ENCODE peak calls at places on chromosomes 13 and 19, in ten cellular contexts. W is KBM-7; S is GM04504; U is stimulated activated CD8-positive, alpha-beta memory T cell treated with anti-CD3 and anti-CD28 coated beads, Interleukin-12 subunit alpha, Interleukin-12 subunit beta, amount 100 ng/mL, for 1 hour; L is activated T-cell treated with anti-CD3 and anti-CD28 coated beads for 24 hours; E is GM23248; G is smooth muscle cell of the brain vasculature; I is stimulated activated CD4-positive, alpha-beta T cell treated with anti-CD3 and anti-CD28 coated beads, TNF-alpha, amount 100 ng/mL, for 48 hours; P is lung; Q is fibroblast of lung. Z is an unnamed sample.
A peak's percentile ranks its signal among the peaks of the same experiment; 100 is the strongest.

GRCh38 chr13:35157143-35157755 is 215.2 kb downstream of the NBEA start:
- DNase-seq in W (peak; percentile 74), S (no peak), U (no peak), L (peak; percentile 2), E (peak; percentile 64), G (peak; percentile 40), I (no peak), P (peak; percentile 33), Q (peak; percentile 46), Z (peak; percentile 2)

GRCh38 chr19:33798701-33799111 is 2.0 kb downstream of the KCTD15 start:
- DNase-seq in W (no peak), S (no peak), U (no peak), L (no peak), E (no peak), G (no peak), I (no peak), P (no peak), Q (peak; percentile 57), Z (peak; percentile 61)

GRCh38 chr13:94263038-94263437 is 216.4 kb downstream of the DCT start:
- DNase-seq in W (no peak), S (no peak), U (no peak), L (no peak), E (no peak), G (no peak), I (no peak), P (no peak), Q (no peak), Z (no peak)

GRCh38 chr13:18947376-18947977 is 234.1 kb downstream of the TUBA3C start:
- DNase-seq in W (no peak), S (no peak), U (no peak), L (no peak), E (no peak), G (no peak), I (no peak), P (no peak), Q (no peak), Z (no peak)

GRCh38 chr19:16141043-16141442 is 2.4 kb upstream of the HSH2D start:
- DNase-seq in W (peak; percentile 73), S (no peak), U (no peak), L (no peak), E (no peak), G (no peak), I (no peak), P (no peak), Q (no peak), Z (no peak)

GRCh38 chr13:43054803-43055802 is 31.7 kb downstream of the DNAJC15 start:
- DNase-seq in W (no peak), S (no peak), U (no peak), L (no peak), E (peak; percentile 61), G (peak; percentile 36), I (no peak), P (no peak), Q (peak; percentile 87), Z (peak; percentile 41)

GRCh38 chr19:11697284-11697855 is 41.4 kb downstream of the ZNF823 start:
- DNase-seq in W (no peak), S (no peak), U (no peak), L (no peak), E (no peak), G (no peak), I (no peak), P (no peak), Q (no peak), Z (no peak)

GRCh38 chr13:93655132-93655531 is 428.5 kb downstream of the GPC6 start:
- DNase-seq in W (no peak), S (no peak), U (no peak), L (no peak), E (no peak), G (no peak), I (no peak), P (no peak), Q (no peak), Z (no peak)

GRCh38 chr13:103931396-103931795 is 865.2 kb upstream of the SLC10A2 start:
- DNase-seq in W (no peak), S (no peak), U (no peak), L (no peak), E (no peak), G (no peak), I (no peak), P (no peak), Q (peak; percentile 13), Z (no peak)

GRCh38 chr19:19532806-19533701 is 4.3 kb downstream of the YJEFN3 start:
- DNase-seq in W (no peak), S (no peak), U (no peak), L (no peak), E (no peak), G (no peak), I (no peak), P (no peak), Q (no peak), Z (no peak)

GRCh38 chr13:36130168-36130541 is 1.0 kb downstream of the DCLK1 start:
- DNase-seq in W (no peak), S (no peak), U (no peak), L (no peak), E (no peak), G (no peak), I (no peak), P (no peak), Q (no peak), Z (no peak)

GRCh38 chr13:50731400-50731799 is 112.1 kb downstream of the DLEU7 start:
- DNase-seq in W (peak; percentile 42), S (peak; percentile 77), U (no peak), L (no peak), E (peak; percentile 82), G (no peak), I (no peak), P (no peak), Q (peak; percentile 86), Z (peak; percentile 16)

GRCh38 chr19:604355-604754 is 14.7 kb downstream of the HCN2 start:
- DNase-seq in W (no peak), S (no peak), U (no peak), L (no peak), E (peak; percentile 30), G (no peak), I (peak; percentile 67), P (no peak), Q (no peak), Z (no peak)

GRCh38 chr19:4277051-4277700 is 1.9 kb upstream of the SHD start:
- DNase-seq in W (no peak), S (no peak), U (no peak), L (no peak), E (no peak), G (no peak), I (no peak), P (no peak), Q (no peak), Z (no peak)

GRCh38 chr13:65803706-65804392 is 1426.3 kb downstream of the PCDH9 start:
- DNase-seq in W (no peak), S (no peak), U (no peak), L (no peak), E (no peak), G (no peak), I (no peak), P (no peak), Q (no peak), Z (no peak)

GRCh38 chr13:74751739-74752138 is 617.5 kb upstream of the KLF12 start:
- DNase-seq in W (no peak), S (no peak), U (no peak), L (no peak), E (no peak), G (peak; percentile 40), I (no peak), P (no peak), Q (no peak), Z (no peak)

GRCh38 chr19:58170860-58171259 is 12.0 kb upstream of the ZNF274 start:
- DNase-seq in W (no peak), S (no peak), U (no peak), L (no peak), E (peak; percentile 62), G (no peak), I (no peak), P (no peak), Q (peak; percentile 44), Z (no peak)

GRCh38 chr13:73741742-73742141 is 392.5 kb downstream of the KLF12 start:
- DNase-seq in W (no peak), S (no peak), U (no peak), L (no peak), E (peak; percentile 8), G (no peak), I (no peak), P (no peak), Q (no peak), Z (no peak)

GRCh38 chr13:106132216-106132615 is 403.2 kb downstream of the EFNB2 start:
- DNase-seq in W (no peak), S (no peak), U (no peak), L (no peak), E (no peak), G (no peak), I (no peak), P (no peak), Q (peak; percentile 61), Z (no peak)

GRCh38 chr19:6721773-6722172 is 1.3 kb upstream of the C3 start:
- DNase-seq in W (peak; percentile 71), S (no peak), U (no peak), L (no peak), E (no peak), G (no peak), I (no peak), P (no peak), Q (no peak), Z (no peak)

Z was measured in hepatic stellate cell.